ENCODE peak calls at places on chromosomes 5 and 9, in seven cellular contexts. C, W, E, F, A, S and M are unnamed samples.

GRCh38 chr9:72856985-72857631 is 95.7 kb downstream of the ALDH1A1 start:
- DNase-seq in W (no peak), F (peak; percentile 65), A (no peak), S (peak; percentile 46), C (peak; percentile 67), E (peak; percentile 75), M (no peak)

GRCh38 chr9:1173211-1173610 is 123.1 kb downstream of the DMRT2 start:
- DNase-seq in W (no peak), F (no peak), A (no peak), E (no peak), C (no peak), S (no peak), M (no peak)

GRCh38 chr5:56819027-56819881 is 3.9 kb downstream of the MAP3K1 start:
- DNase-seq in S (no peak), F (no peak), E (no peak), A (no peak), C (no peak), W (no peak), M (no peak)

GRCh38 chr5:65482280-65482726 is 583 bp upstream of the ADAMTS6 start:
- DNase-seq in E (peak; percentile 66), C (no peak), S (peak; percentile 3), W (no peak), F (no peak), A (no peak), M (no peak)

GRCh38 chr5:172544371-172545120 is 90.2 kb upstream of the SH3PXD2B start:
- DNase-seq in C (peak; percentile 4), F (no peak), E (no peak), W (peak; percentile 31), S (no peak), A (no peak), M (no peak)

GRCh38 chr5:126680215-126680817 is 79.6 kb downstream of the PHAX start:
- DNase-seq in F (no peak), E (peak; percentile 36), S (peak; percentile 45), C (no peak), A (no peak), W (no peak), M (no peak)

GRCh38 chr5:145130996-145131395 is 704.1 kb downstream of the PRELID2 start:
- DNase-seq in E (no peak), F (no peak), W (no peak), S (no peak), A (no peak), C (no peak), M (no peak)

GRCh38 chr9:113220467-113221002 is 542 bp downstream of the FKBP15 start:
- DNase-seq in W (no peak), F (no peak), C (no peak), E (no peak), S (peak; percentile 23), A (no peak), M (no peak)

GRCh38 chr5:82467006-82467561 is 188.9 kb upstream of the RPS23 start:
- DNase-seq in W (no peak), E (peak; percentile 73), S (no peak), C (peak; percentile 26), F (no peak), A (no peak), M (no peak)

GRCh38 chr9:124180557-124180956 is 77.2 kb upstream of the NEK6 start:
- DNase-seq in W (no peak), E (peak; percentile 40), F (no peak), A (peak; percentile 63), S (no peak), C (peak; percentile 22), M (no peak)

GRCh38 chr9:136596630-136597031 is 50.8 kb upstream of the NOTCH1 start:
- DNase-seq in F (no peak), A (no peak), W (no peak), E (no peak), C (peak; percentile 87), S (no peak), M (no peak)

GRCh38 chr9:4832786-4833579 is 40.2 kb downstream of the RCL1 start:
- DNase-seq in A (no peak), S (no peak), W (no peak), E (peak; percentile 98), F (peak; percentile 94), C (no peak), M (no peak)

GRCh38 chr5:139385061-139385889 is 2.2 kb upstream of the SLC23A1 start:
- DNase-seq in S (no peak), F (no peak), C (no peak), W (peak; percentile 36), E (peak; percentile 60), A (no peak), M (no peak)

GRCh38 chr5:163193886-163194285 is 243.5 kb upstream of the CCNG1 start:
- DNase-seq in A (no peak), F (no peak), C (no peak), E (no peak), S (no peak), W (no peak), M (no peak)

GRCh38 chr9:132199056-132199455 is 37.2 kb downstream of the NTNG2 start:
- DNase-seq in F (no peak), C (no peak), A (no peak), E (no peak), S (no peak), W (no peak), M (no peak)

GRCh38 chr5:145539201-145539600 is 295.9 kb downstream of the PRELID2 start:
- DNase-seq in A (no peak), C (no peak), F (no peak), S (no peak), E (no peak), W (no peak), M (no peak)

GRCh38 chr9:109903515-109904138 is 123.6 kb downstream of the PALM2AKAP2 start:
- DNase-seq in A (no peak), E (peak; percentile 85), W (no peak), S (peak; percentile 82), C (peak; percentile 76), F (peak; percentile 76), M (no peak)

GRCh38 chr5:150589791-150590601 is 50.5 kb upstream of the SYNPO start:
- DNase-seq in S (peak; percentile 64), C (peak; percentile 78), F (no peak), E (peak; percentile 74), W (peak; percentile 69), A (no peak), M (no peak)

GRCh38 chr5:141508440-141508807 is 19.5 kb downstream of the PCDHGC5 start:
- DNase-seq in C (no peak), F (no peak), A (no peak), W (no peak), E (no peak), S (no peak), M (no peak)
- H3K4me3 ChIP-seq in C (no peak overlapping the region), F (no peak overlapping the region), A (peak overlapping the region; percentile 32), W (no peak overlapping the region), E (peak overlapping the region; percentile 45), S (peak overlapping the region; percentile 5), M (peak overlapping the region; percentile 48)

GRCh38 chr5:77845273-77845646 is 69.1 kb upstream of the TBCA start:
- DNase-seq in A (no peak), E (no peak), S (no peak), F (no peak), W (no peak), C (no peak), M (no peak)
- H3K4me3 ChIP-seq in A (peak overlapping the region; percentile 55), E (peak overlapping the region; percentile 52), S (peak overlapping the region; percentile 44), F (no peak overlapping the region), W (no peak overlapping the region), C (peak overlapping the region; percentile 64), M (peak overlapping the region; percentile 62)

DNA sequence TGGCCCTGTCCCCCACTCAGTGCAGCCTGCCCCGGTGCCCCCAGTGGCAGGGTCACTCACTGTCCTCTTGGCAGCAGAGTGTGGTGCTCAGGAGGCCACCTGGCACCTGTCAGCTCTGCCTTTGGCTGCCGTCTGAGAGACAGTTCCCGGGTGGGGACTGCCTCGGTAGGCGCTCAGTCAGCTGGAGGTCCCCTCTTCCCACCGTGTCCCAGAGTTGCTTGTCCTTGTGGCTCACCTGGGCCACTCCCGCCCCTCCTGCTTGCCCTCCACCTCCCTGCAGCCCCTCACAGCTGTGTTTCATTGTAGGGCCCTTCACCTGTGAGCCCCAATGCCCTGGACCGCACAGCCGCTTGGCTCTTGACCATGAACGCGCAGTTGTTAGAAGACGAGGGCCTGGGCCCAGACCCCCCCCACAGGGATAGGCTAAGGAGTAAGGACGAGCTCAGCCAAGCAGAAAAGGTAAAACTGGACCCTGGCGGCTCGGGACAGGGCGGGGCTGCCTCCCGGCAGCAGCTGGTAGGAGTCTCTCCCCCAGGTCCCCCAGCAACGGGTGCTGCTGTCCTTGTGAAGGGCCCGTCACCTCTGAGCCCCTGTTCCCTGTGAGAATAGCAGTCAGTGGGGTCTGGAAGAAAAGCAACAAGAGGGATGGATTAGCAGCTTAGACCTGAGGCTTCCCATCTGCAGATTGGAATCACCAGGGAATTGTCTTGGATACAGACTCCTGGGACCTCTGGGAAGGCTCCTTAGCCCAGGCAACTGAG is 122.7 kb downstream of the DAB2IP start:
- DNase-seq in A (peak; percentile 39), F (no peak), E (no peak), S (no peak), W (peak; percentile 72), C (no peak), M (no peak)
- H3K4me3 ChIP-seq in A (no peak overlapping the region), F (no peak overlapping the region), E (no peak overlapping the region), S (no peak overlapping the region), W (no peak overlapping the region), C (no peak overlapping the region), M (no peak overlapping the region)

DNA sequence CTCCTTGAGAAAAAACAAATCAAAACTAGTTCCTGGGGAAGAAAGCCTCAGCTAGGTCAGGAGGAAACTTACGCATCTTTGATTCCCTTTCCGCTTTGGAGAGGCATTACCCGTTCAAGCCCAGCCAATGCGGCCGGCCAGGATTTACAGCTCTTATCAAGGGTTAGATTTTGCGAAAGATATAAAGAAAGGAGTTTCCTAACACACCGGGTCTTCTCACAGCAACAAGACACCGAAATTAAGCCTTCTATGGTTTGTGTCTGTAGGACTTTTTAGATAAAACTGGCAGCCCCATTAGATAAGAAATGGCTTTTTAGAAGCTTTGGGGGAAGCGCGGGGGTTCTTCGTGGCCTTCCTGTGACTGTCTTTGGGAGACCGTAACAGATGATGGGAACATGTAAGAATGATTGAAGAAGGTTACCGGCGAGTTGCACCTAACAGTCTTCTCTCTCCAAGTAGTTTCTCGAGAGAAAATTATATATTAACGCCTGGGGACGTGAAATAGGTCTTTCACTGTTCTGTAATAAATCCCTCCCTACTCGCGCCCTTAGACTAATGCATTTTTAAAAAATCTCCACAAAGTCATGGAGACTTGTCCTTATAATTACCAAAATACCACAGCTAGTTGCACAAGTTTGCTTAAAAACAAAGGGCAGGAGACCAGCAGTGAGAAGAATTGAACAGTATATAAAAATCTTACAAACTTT is 1.3 kb upstream of the ISL1 start:
- DNase-seq in F (no peak), S (no peak), W (no peak), A (no peak), E (no peak), C (no peak), M (no peak)
- H3K4me3 ChIP-seq in F (peak overlapping the region; percentile 73), S (peak overlapping the region; percentile 68), W (no peak overlapping the region), A (peak overlapping the region; percentile 45), E (no peak overlapping the region), C (peak overlapping the region; percentile 54), M (no peak overlapping the region)

GRCh38 chr5:124963236-124963929 is 216.9 kb upstream of the ZNF608 start:
- DNase-seq in S (peak; percentile 54), C (no peak), E (peak; percentile 99), W (no peak), A (no peak), F (no peak), M (no peak)
- H3K4me3 ChIP-seq in S (no peak overlapping the region), C (no peak overlapping the region), E (no peak overlapping the region), W (no peak overlapping the region), A (no peak overlapping the region), F (no peak overlapping the region), M (no peak overlapping the region)

GRCh38 chr9:74499770-74500583 is 2.8 kb downstream of the RORB start:
- DNase-seq in C (no peak), A (no peak), S (peak; percentile 38), E (peak; percentile 40), F (no peak), W (peak; percentile 66), M (no peak)
- H3K4me3 ChIP-seq in C (no peak overlapping the region), A (peak overlapping the region; percentile 64), S (peak overlapping the region; percentile 71), E (peak overlapping the region; percentile 61), F (no peak overlapping the region), W (peak overlapping the region; percentile 8), M (peak overlapping the region; percentile 54)